ENCODE peak calls at places on chromosome 17, in eight cellular contexts. E, M, L, H, D, O, S and G are unnamed samples.

GRCh38 chr17:75611746-75612437 is 21.3 kb upstream of the SMIM5 start:
- DNase-seq in O (no peak), E (no peak), L (no peak), D (no peak), H (no peak), S (no peak), M (no peak), G (no peak)

GRCh38 chr17:63395075-63395815 is 50.9 kb downstream of the CYB561 start:
- DNase-seq in D (peak; percentile 76), M (no peak), H (peak; percentile 77), O (no peak), S (no peak), E (no peak), L (no peak), G (no peak)

GRCh38 chr17:8518346-8518745 is 82.7 kb downstream of the NDEL1 start:
- DNase-seq in M (no peak), H (no peak), L (no peak), S (no peak), E (no peak), D (no peak), O (no peak), G (no peak)

GRCh38 chr17:75637143-75637538 is 3.9 kb downstream of the SMIM5 start:
- DNase-seq in H (no peak), M (no peak), L (no peak), O (no peak), E (no peak), D (no peak), S (peak; percentile 50), G (no peak)

GRCh38 chr17:42347198-42347597 is 41.0 kb downstream of the STAT3 start:
- DNase-seq in L (no peak), D (peak; percentile 80), M (peak; percentile 37), E (no peak), H (peak; percentile 85), S (no peak), O (peak; percentile 22), G (peak; percentile 66)

GRCh38 chr17:38667099-38667786 is 7.5 kb downstream of the EPOP start:
- DNase-seq in E (no peak), S (peak; percentile 82), H (peak; percentile 79), M (peak; percentile 82), O (peak; percentile 57), L (peak; percentile 79), D (peak; percentile 83), G (peak; percentile 15)

GRCh38 chr17:27319536-27320221 is 25.8 kb downstream of the WSB1 start:
- DNase-seq in S (peak; percentile 18), L (no peak), E (no peak), H (peak; percentile 59), O (no peak), D (peak; percentile 91), M (no peak), G (peak; percentile 79)

GRCh38 chr17:78883090-78883532 is 19.9 kb downstream of the CEP295NL start:
- DNase-seq in E (no peak), D (peak; percentile 71), L (no peak), O (peak; percentile 71), H (peak; percentile 91), M (peak; percentile 94), S (peak; percentile 84), G (peak; percentile 78)

GRCh38 chr17:57211010-57211411 is 45.3 kb upstream of the MSI2 start:
- DNase-seq in O (no peak), E (no peak), L (no peak), H (peak; percentile 46), D (no peak), S (no peak), M (no peak), G (no peak)

GRCh38 chr17:64240741-64241347 is 22.2 kb downstream of the TEX2 start:
- DNase-seq in D (peak; percentile 68), O (no peak), L (no peak), H (peak; percentile 63), M (no peak), S (peak; percentile 74), E (no peak), G (no peak)

GRCh38 chr17:38868095-38868967 is 1.5 kb upstream of the LASP1 start:
- DNase-seq in O (no peak), S (no peak), H (peak; percentile 81), E (no peak), D (peak; percentile 80), L (no peak), M (peak; percentile 71), G (no peak)

GRCh38 chr17:46117117-46117516 is 76.1 kb downstream of the KANSL1 start:
- DNase-seq in O (no peak), H (no peak), S (no peak), L (no peak), D (no peak), E (no peak), M (no peak), G (no peak)

GRCh38 chr17:17034496-17035066 is 7.7 kb upstream of the MPRIP start:
- DNase-seq in E (no peak), M (no peak), H (no peak), D (no peak), S (no peak), L (no peak), O (no peak), G (no peak)

GRCh38 chr17:50195196-50195865 is 6.1 kb downstream of the COL1A1 start:
- DNase-seq in H (peak; percentile 68), S (no peak), D (peak; percentile 67), M (no peak), E (no peak), O (no peak), L (no peak), G (no peak)
- TF ChIP-seq CTCF in H (peak; percentile 58), S (no peak), D (peak; percentile 44), M (peak; percentile 8), E (no peak), O (peak; percentile 39), L (no peak), G (peak; percentile 10)

GRCh38 chr17:13135496-13135895 is 117.7 kb upstream of the ELAC2 start:
- DNase-seq in M (no peak), S (no peak), O (no peak), E (no peak), D (no peak), L (no peak), H (no peak), G (no peak)

GRCh38 chr17:13143001-13143400 is 125.2 kb upstream of the ELAC2 start:
- DNase-seq in D (no peak), L (no peak), H (no peak), E (no peak), O (no peak), S (no peak), M (no peak), G (no peak)

DNA sequence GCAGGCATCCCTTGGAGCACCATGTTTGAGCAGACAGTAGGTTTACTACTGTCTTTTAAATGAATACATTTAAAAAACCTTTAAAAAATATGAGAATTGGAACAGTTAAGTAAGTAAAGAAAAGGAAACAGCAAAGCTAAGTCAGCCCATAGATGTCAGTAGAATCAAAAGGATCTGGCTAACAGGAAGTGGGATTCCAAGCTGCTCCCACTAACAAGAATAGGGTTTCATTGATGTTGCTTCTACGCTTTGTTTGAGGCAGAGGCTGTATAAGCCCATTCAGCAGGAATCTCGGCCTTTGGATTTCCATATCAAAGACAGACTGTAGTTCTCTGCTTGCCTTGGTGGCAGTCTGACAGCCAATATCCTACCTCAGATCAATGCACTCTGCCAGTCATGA is 122.9 kb upstream of the ELAC2 start:
- DNase-seq in L (no peak), D (peak; percentile 13), H (no peak), M (no peak), S (no peak), O (no peak), E (no peak), G (no peak)
- TF ChIP-seq CTCF in L (no peak), D (no peak), H (no peak), M (no peak), S (no peak), O (no peak), E (no peak), G (no peak)

DNA sequence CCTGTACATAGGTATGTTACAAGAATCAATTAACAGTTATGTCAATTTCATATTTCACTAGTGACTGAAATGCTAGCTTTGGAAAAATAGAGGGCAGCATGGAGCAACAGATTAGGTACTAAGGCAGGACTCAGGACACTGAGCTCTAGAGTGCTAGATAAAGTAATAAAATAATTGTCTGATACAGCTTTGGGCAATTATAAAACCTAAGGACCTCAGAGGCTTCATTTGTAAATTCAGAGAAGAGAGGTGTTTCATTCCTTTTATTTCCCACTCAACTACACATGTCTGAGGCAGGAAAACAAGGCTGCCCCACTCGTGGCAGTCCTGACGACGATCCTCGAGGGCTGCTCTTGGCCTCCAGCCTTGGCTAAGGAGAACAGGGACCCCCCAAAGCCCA is 81.5 kb downstream of the CA4 start:
- DNase-seq in S (peak; percentile 15), O (peak; percentile 10), L (peak; percentile 29), D (peak; percentile 57), H (peak; percentile 63), E (no peak), M (peak; percentile 44), G (no peak)
- TF ChIP-seq CTCF in S (peak; percentile 70), O (peak; percentile 69), L (peak; percentile 45), D (peak; percentile 63), H (peak; percentile 60), E (peak; percentile 37), M (peak; percentile 68), G (peak; percentile 61)

DNA sequence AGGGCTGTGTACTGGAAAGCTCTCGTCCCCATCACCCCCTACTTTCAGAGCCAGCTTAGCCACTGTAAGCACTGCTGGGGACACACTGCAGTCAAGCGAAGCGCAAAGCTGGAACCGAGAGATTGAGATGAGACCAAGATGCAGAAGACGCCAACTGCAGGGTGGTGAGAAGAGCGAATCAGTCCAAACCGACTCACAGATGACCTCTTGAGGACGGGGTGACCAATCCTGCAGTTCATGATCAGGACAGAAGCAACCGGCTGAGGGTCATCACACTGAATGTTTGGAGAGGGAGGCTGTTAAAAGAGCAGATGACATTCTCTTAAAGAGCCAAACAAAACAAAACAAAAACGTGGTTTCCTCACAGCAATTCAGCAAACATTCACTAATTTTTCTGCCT is 8.5 kb downstream of the HASPIN start:
- DNase-seq in O (no peak), S (no peak), M (peak; percentile 46), L (peak; percentile 80), D (peak; percentile 38), E (no peak), H (peak; percentile 48), G (no peak)
- TF ChIP-seq CTCF in O (no peak), S (no peak), M (no peak), L (peak; percentile 82), D (no peak), E (no peak), H (no peak), G (no peak)

GRCh38 chr17:73492125-73492801 is 152.0 kb downstream of the SDK2 start:
- DNase-seq in H (no peak), E (no peak), L (no peak), O (no peak), S (peak; percentile 78), M (no peak), D (no peak), G (no peak)
- TF ChIP-seq CTCF in H (no peak), E (no peak), L (no peak), O (no peak), S (no peak), M (no peak), D (no peak), G (no peak)